ENCODE peak calls at places on chromosomes 3 and 15, in ten cellular contexts. F is tibial artery; D is C1 segment of cervical spinal cord; X is naive thymus-derived CD8-positive, alpha-beta T cell; I is COR-L47; W is CD14-positive monocyte; U is WTC11; O is renal cortical epithelial cell; H is T-helper 17 cell; Q is fibroblast of mammary gland. Y is an unnamed sample.

GRCh38 chr3:11532865-11533490 is 110.7 kb downstream of the VGLL4 start:
- DNase-seq in F (no peak), D (no peak), X (no peak), I (no peak), W (no peak), U (no peak), O (peak), H (no peak), Q (peak), Y (peak)

GRCh38 chr15:47987908-47988532 is 132.8 kb upstream of the SLC24A5 start:
- DNase-seq in F (no peak), D (no peak), X (no peak), I (peak), W (no peak), U (no peak), O (peak), H (no peak), Q (peak), Y (peak)

GRCh38 chr15:45199136-45199810 is 11.5 kb upstream of the SHF start:
- DNase-seq in F (no peak), D (no peak), X (peak), I (peak), W (no peak), U (peak), O (no peak), H (peak), Q (no peak), Y (peak)

GRCh38 chr15:66101715-66102395 is 151.7 kb downstream of the MEGF11 start:
- DNase-seq in F (no peak), D (no peak), X (no peak), I (no peak), W (no peak), U (peak), O (peak), H (no peak), Q (no peak), Y (no peak)

GRCh38 chr3:33392703-33393125 is 47.5 kb downstream of the UBP1 start:
- DNase-seq in F (no peak), D (no peak), X (no peak), I (no peak), W (no peak), U (no peak), O (peak), H (no peak), Q (peak), Y (peak)

GRCh38 chr3:192928720-192929119 is 11.1 kb upstream of the MB21D2 start:
- DNase-seq in F (no peak), D (no peak), X (no peak), I (no peak), W (no peak), U (no peak), O (peak), H (no peak), Q (no peak), Y (no peak)

GRCh38 chr15:53962646-53963561 is 15.3 kb upstream of the UNC13C start:
- DNase-seq in F (no peak), D (no peak), X (no peak), I (peak), W (no peak), U (peak), O (peak), H (no peak), Q (peak), Y (peak)

GRCh38 chr3:122227036-122227781 is 43.7 kb downstream of the CASR start:
- DNase-seq in F (no peak), D (no peak), X (no peak), I (no peak), W (no peak), U (no peak), O (no peak), H (no peak), Q (no peak), Y (no peak)

GRCh38 chr3:188904670-188905069 is 267.1 kb upstream of the TPRG1 start:
- DNase-seq in F (no peak), D (no peak), X (no peak), I (no peak), W (peak), U (no peak), O (peak), H (no peak), Q (peak), Y (peak)

GRCh38 chr3:133547432-133548041 is 25.9 kb upstream of the CDV3 start:
- DNase-seq in F (no peak), D (no peak), X (no peak), I (no peak), W (no peak), U (no peak), O (peak), H (no peak), Q (no peak), Y (peak)

GRCh38 chr15:69607101-69607500 is 154.5 kb downstream of the RPLP1 start:
- DNase-seq in F (peak), D (no peak), X (no peak), I (no peak), W (peak), U (no peak), O (no peak), H (no peak), Q (no peak), Y (peak)

GRCh38 chr3:98655666-98656065 is 62.3 kb upstream of the CPOX start:
- DNase-seq in F (no peak), D (no peak), X (no peak), I (no peak), W (no peak), U (no peak), O (peak), H (no peak), Q (peak), Y (peak)

GRCh38 chr3:126781889-126782491 is 78.0 kb downstream of the CHCHD6 start:
- DNase-seq in F (no peak), D (no peak), X (no peak), I (no peak), W (no peak), U (no peak), O (peak), H (no peak), Q (peak), Y (peak)